ENCODE peak calls at places on chromosome 4, in seven cellular contexts. One of them, this sample, is unnamed.
A peak's percentile ranks its signal among the peaks of the same experiment; 100 is the strongest.

GRCh38 chr4:104524591-104524990 is 29.9 kb upstream of the CXXC4 start:
- DNase-seq in mesendoderm: no peak
- DNase-seq in WERI-Rb-1: no peak
- DNase-seq in NCI-H2081: no peak
- DNase-seq in activated CD8-positive, alpha-beta T cell treated with anti-CD3 and anti-CD28 coated beads, Interleukin-2, amount 10 ng/mL, durations not matched to agents 7 days and 5 days: no peak
- DNase-seq in naive thymus-derived CD8-positive, alpha-beta T cell: no peak
- DNase-seq in D341Med: no peak
- DNase-seq in this sample: no peak

GRCh38 chr4:128285085-128286023 is 2.3 kb downstream of the PGRMC2 start:
- DNase-seq in activated CD8-positive, alpha-beta T cell treated with anti-CD3 and anti-CD28 coated beads, Interleukin-2, amount 10 ng/mL, durations not matched to agents 7 days and 5 days: no peak
- DNase-seq in naive thymus-derived CD8-positive, alpha-beta T cell: no peak
- DNase-seq in D341Med: no peak
- DNase-seq in mesendoderm: no peak
- DNase-seq in NCI-H2081: peak; percentile 16
- DNase-seq in WERI-Rb-1: no peak
- DNase-seq in this sample: no peak

GRCh38 chr4:113604955-113605354 is 156.6 kb downstream of the CAMK2D start:
- DNase-seq in WERI-Rb-1: no peak
- DNase-seq in naive thymus-derived CD8-positive, alpha-beta T cell: no peak
- DNase-seq in mesendoderm: no peak
- DNase-seq in NCI-H2081: no peak
- DNase-seq in activated CD8-positive, alpha-beta T cell treated with anti-CD3 and anti-CD28 coated beads, Interleukin-2, amount 10 ng/mL, durations not matched to agents 7 days and 5 days: no peak
- DNase-seq in D341Med: no peak
- DNase-seq in this sample: no peak

GRCh38 chr4:153476829-153477574 is 10.8 kb downstream of the TMEM131L start:
- DNase-seq in activated CD8-positive, alpha-beta T cell treated with anti-CD3 and anti-CD28 coated beads, Interleukin-2, amount 10 ng/mL, durations not matched to agents 7 days and 5 days: no peak
- DNase-seq in D341Med: no peak
- DNase-seq in NCI-H2081: no peak
- DNase-seq in mesendoderm: no peak
- DNase-seq in naive thymus-derived CD8-positive, alpha-beta T cell: no peak
- DNase-seq in WERI-Rb-1: no peak
- DNase-seq in this sample: no peak

GRCh38 chr4:162102713-162103112 is 61.1 kb downstream of the FSTL5 start:
- DNase-seq in NCI-H2081: no peak
- DNase-seq in WERI-Rb-1: no peak
- DNase-seq in naive thymus-derived CD8-positive, alpha-beta T cell: no peak
- DNase-seq in D341Med: no peak
- DNase-seq in mesendoderm: no peak
- DNase-seq in activated CD8-positive, alpha-beta T cell treated with anti-CD3 and anti-CD28 coated beads, Interleukin-2, amount 10 ng/mL, durations not matched to agents 7 days and 5 days: no peak
- DNase-seq in this sample: no peak

GRCh38 chr4:144318797-144319196 is 178.3 kb upstream of the GYPA start:
- DNase-seq in mesendoderm: no peak
- DNase-seq in activated CD8-positive, alpha-beta T cell treated with anti-CD3 and anti-CD28 coated beads, Interleukin-2, amount 10 ng/mL, durations not matched to agents 7 days and 5 days: no peak
- DNase-seq in naive thymus-derived CD8-positive, alpha-beta T cell: no peak
- DNase-seq in D341Med: no peak
- DNase-seq in NCI-H2081: no peak
- DNase-seq in WERI-Rb-1: no peak
- DNase-seq in this sample: no peak

GRCh38 chr4:82461710-82462109 is 31.3 kb downstream of the ENOPH1 start:
- DNase-seq in D341Med: no peak
- DNase-seq in NCI-H2081: no peak
- DNase-seq in WERI-Rb-1: no peak
- DNase-seq in naive thymus-derived CD8-positive, alpha-beta T cell: no peak
- DNase-seq in activated CD8-positive, alpha-beta T cell treated with anti-CD3 and anti-CD28 coated beads, Interleukin-2, amount 10 ng/mL, durations not matched to agents 7 days and 5 days: no peak
- DNase-seq in mesendoderm: no peak
- DNase-seq in this sample: no peak

GRCh38 chr4:181364504-181364903 is 878.7 kb upstream of the TENM3 start:
- DNase-seq in mesendoderm: no peak
- DNase-seq in WERI-Rb-1: no peak
- DNase-seq in activated CD8-positive, alpha-beta T cell treated with anti-CD3 and anti-CD28 coated beads, Interleukin-2, amount 10 ng/mL, durations not matched to agents 7 days and 5 days: no peak
- DNase-seq in D341Med: no peak
- DNase-seq in naive thymus-derived CD8-positive, alpha-beta T cell: no peak
- DNase-seq in NCI-H2081: no peak
- DNase-seq in this sample: no peak

GRCh38 chr4:4578981-4579380 is 37.1 kb upstream of the STX18 start:
- DNase-seq in D341Med: no peak
- DNase-seq in WERI-Rb-1: peak; percentile 47
- DNase-seq in NCI-H2081: no peak
- DNase-seq in mesendoderm: peak; percentile 59
- DNase-seq in naive thymus-derived CD8-positive, alpha-beta T cell: no peak
- DNase-seq in activated CD8-positive, alpha-beta T cell treated with anti-CD3 and anti-CD28 coated beads, Interleukin-2, amount 10 ng/mL, durations not matched to agents 7 days and 5 days: no peak
- DNase-seq in this sample: no peak

GRCh38 chr4:53654300-53654758 is 63.0 kb upstream of the LNX1 start:
- DNase-seq in mesendoderm: no peak
- DNase-seq in NCI-H2081: peak; percentile 23
- DNase-seq in WERI-Rb-1: no peak
- DNase-seq in activated CD8-positive, alpha-beta T cell treated with anti-CD3 and anti-CD28 coated beads, Interleukin-2, amount 10 ng/mL, durations not matched to agents 7 days and 5 days: no peak
- DNase-seq in D341Med: no peak
- DNase-seq in naive thymus-derived CD8-positive, alpha-beta T cell: no peak
- DNase-seq in this sample: no peak

GRCh38 chr4:87975466-87975865 is at the start of gene SPP1:
- DNase-seq in NCI-H2081: peak; percentile 2
- DNase-seq in WERI-Rb-1: no peak
- DNase-seq in D341Med: no peak
- DNase-seq in mesendoderm: peak; percentile 91
- DNase-seq in activated CD8-positive, alpha-beta T cell treated with anti-CD3 and anti-CD28 coated beads, Interleukin-2, amount 10 ng/mL, durations not matched to agents 7 days and 5 days: peak; percentile 37
- DNase-seq in naive thymus-derived CD8-positive, alpha-beta T cell: no peak
- DNase-seq in this sample: peak; percentile 26

GRCh38 chr4:622996-623913 is 2.1 kb upstream of the PDE6B start:
- DNase-seq in NCI-H2081: no peak
- DNase-seq in WERI-Rb-1: no peak
- DNase-seq in activated CD8-positive, alpha-beta T cell treated with anti-CD3 and anti-CD28 coated beads, Interleukin-2, amount 10 ng/mL, durations not matched to agents 7 days and 5 days: no peak
- DNase-seq in D341Med: no peak
- DNase-seq in mesendoderm: no peak
- DNase-seq in naive thymus-derived CD8-positive, alpha-beta T cell: no peak
- DNase-seq in this sample: no peak

GRCh38 chr4:95289028-95289634 is 259.6 kb downstream of the UNC5C start:
- DNase-seq in activated CD8-positive, alpha-beta T cell treated with anti-CD3 and anti-CD28 coated beads, Interleukin-2, amount 10 ng/mL, durations not matched to agents 7 days and 5 days: no peak
- DNase-seq in WERI-Rb-1: no peak
- DNase-seq in D341Med: no peak
- DNase-seq in NCI-H2081: peak; percentile 14
- DNase-seq in naive thymus-derived CD8-positive, alpha-beta T cell: no peak
- DNase-seq in mesendoderm: no peak
- DNase-seq in this sample: no peak

GRCh38 chr4:53646792-53647191 is 55.5 kb upstream of the LNX1 start:
- DNase-seq in mesendoderm: no peak
- DNase-seq in WERI-Rb-1: no peak
- DNase-seq in activated CD8-positive, alpha-beta T cell treated with anti-CD3 and anti-CD28 coated beads, Interleukin-2, amount 10 ng/mL, durations not matched to agents 7 days and 5 days: no peak
- DNase-seq in naive thymus-derived CD8-positive, alpha-beta T cell: no peak
- DNase-seq in NCI-H2081: peak; percentile 90
- DNase-seq in D341Med: no peak
- DNase-seq in this sample: no peak

GRCh38 chr4:23697001-23697528 is 192.8 kb downstream of the PPARGC1A start:
- DNase-seq in naive thymus-derived CD8-positive, alpha-beta T cell: no peak
- DNase-seq in D341Med: no peak
- DNase-seq in NCI-H2081: no peak
- DNase-seq in mesendoderm: peak; percentile 65
- DNase-seq in activated CD8-positive, alpha-beta T cell treated with anti-CD3 and anti-CD28 coated beads, Interleukin-2, amount 10 ng/mL, durations not matched to agents 7 days and 5 days: no peak
- DNase-seq in WERI-Rb-1: peak; percentile 70
- DNase-seq in this sample: peak; percentile 98

GRCh38 chr4:159043861-159044260 is 59.0 kb upstream of the RAPGEF2 start:
- DNase-seq in mesendoderm: no peak
- DNase-seq in WERI-Rb-1: no peak
- DNase-seq in naive thymus-derived CD8-positive, alpha-beta T cell: no peak
- DNase-seq in NCI-H2081: no peak
- DNase-seq in activated CD8-positive, alpha-beta T cell treated with anti-CD3 and anti-CD28 coated beads, Interleukin-2, amount 10 ng/mL, durations not matched to agents 7 days and 5 days: no peak
- DNase-seq in D341Med: no peak
- DNase-seq in this sample: no peak